ENCODE peak calls at places on chromosomes 11 and 22, in seven cellular contexts. One of them, this sample, is unnamed.

GRCh38 chr11:28581286-28582242 is 473.4 kb downstream of the METTL15 start:
- DNase-seq in germinal center: no peak
- DNase-seq in SW 1271: no peak
- DNase-seq in left ventricle myocardium inferior: no peak
- DNase-seq in WTC11: peak; percentile 17
- DNase-seq in globus pallidus: no peak
- DNase-seq in HEK293T: no peak
- DNase-seq in this sample: peak; percentile 2

GRCh38 chr11:70503878-70504240 is 105.5 kb downstream of the CTTN start:
- DNase-seq in globus pallidus: no peak
- DNase-seq in HEK293T: no peak
- DNase-seq in WTC11: no peak
- DNase-seq in SW 1271: no peak
- DNase-seq in germinal center: no peak
- DNase-seq in left ventricle myocardium inferior: peak; percentile 13
- DNase-seq in this sample: no peak

GRCh38 chr11:124823512-124824376 is 23.5 kb upstream of the MSANTD2 start:
- DNase-seq in germinal center: no peak
- DNase-seq in HEK293T: no peak
- DNase-seq in left ventricle myocardium inferior: no peak
- DNase-seq in SW 1271: no peak
- DNase-seq in WTC11: no peak
- DNase-seq in globus pallidus: no peak
- DNase-seq in this sample: no peak

GRCh38 chr22:39444247-39444800 is 12.5 kb upstream of the MGAT3 start:
- DNase-seq in SW 1271: no peak
- DNase-seq in WTC11: no peak
- DNase-seq in germinal center: no peak
- DNase-seq in globus pallidus: no peak
- DNase-seq in HEK293T: no peak
- DNase-seq in left ventricle myocardium inferior: no peak
- DNase-seq in this sample: no peak

GRCh38 chr11:65208785-65209710 is 27.3 kb downstream of the CAPN1 start:
- DNase-seq in germinal center: no peak
- DNase-seq in SW 1271: no peak
- DNase-seq in HEK293T: no peak
- DNase-seq in WTC11: peak; percentile 4
- DNase-seq in left ventricle myocardium inferior: no peak
- DNase-seq in globus pallidus: no peak
- DNase-seq in this sample: no peak

GRCh38 chr11:123536690-123537437 is 106.8 kb downstream of the GRAMD1B start:
- DNase-seq in left ventricle myocardium inferior: no peak
- DNase-seq in SW 1271: no peak
- DNase-seq in HEK293T: no peak
- DNase-seq in germinal center: no peak
- DNase-seq in globus pallidus: no peak
- DNase-seq in WTC11: no peak
- DNase-seq in this sample: no peak

GRCh38 chr11:6397636-6398035 is 7.4 kb downstream of the SMPD1 start:
- DNase-seq in HEK293T: no peak
- DNase-seq in SW 1271: no peak
- DNase-seq in globus pallidus: no peak
- DNase-seq in germinal center: no peak
- DNase-seq in left ventricle myocardium inferior: no peak
- DNase-seq in WTC11: no peak
- DNase-seq in this sample: no peak

GRCh38 chr11:122253541-122254317 is 137.7 kb upstream of the BLID start:
- DNase-seq in HEK293T: no peak
- DNase-seq in SW 1271: no peak
- DNase-seq in globus pallidus: peak; percentile 60
- DNase-seq in left ventricle myocardium inferior: no peak
- DNase-seq in germinal center: no peak
- DNase-seq in WTC11: no peak
- DNase-seq in this sample: no peak

GRCh38 chr22:29842172-29842571 is 4.1 kb upstream of the ASCC2 start:
- DNase-seq in germinal center: no peak
- DNase-seq in globus pallidus: no peak
- DNase-seq in left ventricle myocardium inferior: no peak
- DNase-seq in SW 1271: no peak
- DNase-seq in HEK293T: no peak
- DNase-seq in WTC11: no peak
- DNase-seq in this sample: no peak

GRCh38 chr11:13303668-13304649 is 26.4 kb downstream of the BMAL1 start:
- DNase-seq in HEK293T: no peak
- DNase-seq in germinal center: no peak
- DNase-seq in globus pallidus: peak; percentile 17
- DNase-seq in left ventricle myocardium inferior: no peak
- DNase-seq in SW 1271: no peak
- DNase-seq in WTC11: no peak
- DNase-seq in this sample: peak; percentile 16

GRCh38 chr11:71432761-71433647 is 15.2 kb downstream of the DHCR7 start:
- DNase-seq in left ventricle myocardium inferior: no peak
- DNase-seq in globus pallidus: peak; percentile 80
- DNase-seq in WTC11: no peak
- DNase-seq in HEK293T: no peak
- DNase-seq in germinal center: no peak
- DNase-seq in SW 1271: no peak
- DNase-seq in this sample: no peak

GRCh38 chr22:39244496-39245129 is at the start of gene PDGFB:
- DNase-seq in HEK293T: peak; percentile 46
- DNase-seq in WTC11: no peak
- DNase-seq in germinal center: no peak
- DNase-seq in left ventricle myocardium inferior: peak; percentile 63
- DNase-seq in SW 1271: no peak
- DNase-seq in globus pallidus: peak; percentile 38
- DNase-seq in this sample: no peak

GRCh38 chr11:131179867-131180266 is 190.5 kb upstream of the NTM start:
- DNase-seq in left ventricle myocardium inferior: no peak
- DNase-seq in globus pallidus: no peak
- DNase-seq in WTC11: no peak
- DNase-seq in HEK293T: no peak
- DNase-seq in SW 1271: no peak
- DNase-seq in germinal center: no peak
- DNase-seq in this sample: no peak